ENCODE peak calls at places on chromosomes 2 and 18, in eight cellular contexts. One of them, this sample, is unnamed.

GRCh38 chr2:190947139-190947538 is 66.5 kb downstream of the GLS start:
- DNase-seq in HepG2: peak; percentile 25
- DNase-seq in endothelial cell of umbilical vein: peak; percentile 95
- DNase-seq in HCT116: no peak
- DNase-seq in H1: no peak
- DNase-seq in SK-N-SH: peak; percentile 18
- DNase-seq in GM12878: no peak
- DNase-seq in K562: no peak
- DNase-seq in this sample: no peak

GRCh38 chr2:227804970-227805369 is 8.7 kb upstream of the CCL20 start:
- DNase-seq in HepG2: no peak
- DNase-seq in endothelial cell of umbilical vein: no peak
- DNase-seq in HCT116: no peak
- DNase-seq in H1: no peak
- DNase-seq in SK-N-SH: no peak
- DNase-seq in GM12878: no peak
- DNase-seq in K562: no peak
- DNase-seq in this sample: no peak

GRCh38 chr2:184394642-184395041 is 203.7 kb upstream of the ZNF804A start:
- DNase-seq in HepG2: no peak
- DNase-seq in endothelial cell of umbilical vein: no peak
- DNase-seq in HCT116: no peak
- DNase-seq in H1: no peak
- DNase-seq in SK-N-SH: no peak
- DNase-seq in GM12878: no peak
- DNase-seq in K562: no peak
- DNase-seq in this sample: no peak

GRCh38 chr2:199471443-199472057 is 13.8 kb upstream of the SATB2 start:
- DNase-seq in HepG2: peak; percentile 53
- DNase-seq in endothelial cell of umbilical vein: peak; percentile 36
- DNase-seq in HCT116: no peak
- DNase-seq in H1: no peak
- DNase-seq in SK-N-SH: peak; percentile 74
- DNase-seq in GM12878: no peak
- DNase-seq in K562: peak; percentile 78
- DNase-seq in this sample: no peak

GRCh38 chr18:63869851-63870250 is 17.7 kb upstream of the SERPINB2 start:
- DNase-seq in HepG2: no peak
- DNase-seq in endothelial cell of umbilical vein: no peak
- DNase-seq in HCT116: no peak
- DNase-seq in H1: no peak
- DNase-seq in SK-N-SH: no peak
- DNase-seq in GM12878: no peak
- DNase-seq in K562: no peak
- DNase-seq in this sample: no peak

GRCh38 chr2:95314964-95315611 is 17.9 kb downstream of the KCNIP3 start:
- DNase-seq in HepG2: peak; percentile 36
- DNase-seq in endothelial cell of umbilical vein: peak; percentile 4
- DNase-seq in HCT116: peak; percentile 32
- DNase-seq in H1: peak; percentile 23
- DNase-seq in SK-N-SH: peak; percentile 85
- DNase-seq in GM12878: no peak
- DNase-seq in K562: peak; percentile 34
- DNase-seq in this sample: no peak

GRCh38 chr2:191198271-191198670 is 46.9 kb upstream of the MYO1B start:
- DNase-seq in HepG2: no peak
- DNase-seq in endothelial cell of umbilical vein: no peak
- DNase-seq in HCT116: no peak
- DNase-seq in H1: no peak
- DNase-seq in SK-N-SH: no peak
- DNase-seq in GM12878: no peak
- DNase-seq in K562: no peak
- DNase-seq in this sample: no peak

GRCh38 chr18:11872479-11873136 is 21.4 kb downstream of the CHMP1B start:
- DNase-seq in HepG2: peak; percentile 71
- DNase-seq in endothelial cell of umbilical vein: peak; percentile 12
- DNase-seq in HCT116: peak; percentile 36
- DNase-seq in H1: no peak
- DNase-seq in SK-N-SH: no peak
- DNase-seq in GM12878: no peak
- DNase-seq in K562: peak; percentile 72
- DNase-seq in this sample: no peak

GRCh38 chr2:43217228-43218220 is 8.9 kb downstream of the ZFP36L2 start:
- DNase-seq in HepG2: no peak
- DNase-seq in endothelial cell of umbilical vein: no peak
- DNase-seq in HCT116: no peak
- DNase-seq in H1: peak; percentile 92
- DNase-seq in SK-N-SH: no peak
- DNase-seq in GM12878: no peak
- DNase-seq in K562: no peak
- DNase-seq in this sample: no peak
- H3K9ac ChIP-seq in HepG2: peak overlapping the region; percentile 80
- H3K9ac ChIP-seq in endothelial cell of umbilical vein: no peak overlapping the region
- H3K9ac ChIP-seq in HCT116: no peak overlapping the region
- H3K9ac ChIP-seq in H1: no peak overlapping the region
- H3K9ac ChIP-seq in SK-N-SH: no peak overlapping the region
- H3K9ac ChIP-seq in GM12878: no peak overlapping the region
- H3K9ac ChIP-seq in K562: peak overlapping the region; percentile 50
- H3K9ac ChIP-seq in this sample: peak overlapping the region; percentile 42

GRCh38 chr18:55988537-55988936 is 400.5 kb upstream of the TCF4 start:
- DNase-seq in HepG2: no peak
- DNase-seq in endothelial cell of umbilical vein: peak; percentile 94
- DNase-seq in HCT116: no peak
- DNase-seq in H1: no peak
- DNase-seq in SK-N-SH: no peak
- DNase-seq in GM12878: no peak
- DNase-seq in K562: no peak
- DNase-seq in this sample: no peak
- TF ChIP-seq POLR2AphosphoS5 in HepG2: no peak
- TF ChIP-seq POLR2AphosphoS5 in endothelial cell of umbilical vein: no peak
- TF ChIP-seq POLR2AphosphoS5 in HCT116: no peak
- TF ChIP-seq POLR2AphosphoS5 in H1: no peak
- TF ChIP-seq POLR2AphosphoS5 in SK-N-SH: no peak
- TF ChIP-seq POLR2AphosphoS5 in GM12878: no peak
- TF ChIP-seq POLR2AphosphoS5 in K562: no peak
- TF ChIP-seq POLR2AphosphoS5 in this sample: no peak

GRCh38 chr18:38565513-38565912 is 999.9 kb upstream of the CELF4 start:
- DNase-seq in HepG2: no peak
- DNase-seq in endothelial cell of umbilical vein: no peak
- DNase-seq in HCT116: no peak
- DNase-seq in H1: no peak
- DNase-seq in SK-N-SH: no peak
- DNase-seq in GM12878: no peak
- DNase-seq in K562: no peak
- DNase-seq in this sample: no peak
- H3K9me3 ChIP-seq in HepG2: no peaks in the 10 kb centered on the region
- H3K9me3 ChIP-seq in endothelial cell of umbilical vein: peaks cover 3% of the 10 kb centered on the region
- H3K9me3 ChIP-seq in HCT116: peaks cover 2% of the 10 kb centered on the region
- H3K9me3 ChIP-seq in H1: peaks cover 4% of the 10 kb centered on the region
- H3K9me3 ChIP-seq in SK-N-SH: peaks cover 5% of the 10 kb centered on the region
- H3K9me3 ChIP-seq in GM12878: no peaks in the 10 kb centered on the region
- H3K9me3 ChIP-seq in K562: no peaks in the 10 kb centered on the region
- H3K9me3 ChIP-seq in this sample: no peaks in the 10 kb centered on the region

GRCh38 chr18:28091197-28091596 is 85.7 kb downstream of the CDH2 start:
- DNase-seq in HepG2: peak; percentile 84
- DNase-seq in endothelial cell of umbilical vein: no peak
- DNase-seq in HCT116: no peak
- DNase-seq in H1: no peak
- DNase-seq in SK-N-SH: no peak
- DNase-seq in GM12878: no peak
- DNase-seq in K562: no peak
- DNase-seq in this sample: no peak

GRCh38 chr18:28087173-28087563 is 89.8 kb downstream of the CDH2 start:
- DNase-seq in HepG2: peak; percentile 7
- DNase-seq in endothelial cell of umbilical vein: peak; percentile 60
- DNase-seq in HCT116: no peak
- DNase-seq in H1: no peak
- DNase-seq in SK-N-SH: peak; percentile 11
- DNase-seq in GM12878: no peak
- DNase-seq in K562: no peak
- DNase-seq in this sample: no peak

GRCh38 chr18:28081516-28081915 is 95.4 kb downstream of the CDH2 start:
- DNase-seq in HepG2: no peak
- DNase-seq in endothelial cell of umbilical vein: no peak
- DNase-seq in HCT116: no peak
- DNase-seq in H1: no peak
- DNase-seq in SK-N-SH: no peak
- DNase-seq in GM12878: no peak
- DNase-seq in K562: no peak
- DNase-seq in this sample: no peak

GRCh38 chr18:28088477-28088876 is 88.5 kb downstream of the CDH2 start:
- DNase-seq in HepG2: no peak
- DNase-seq in endothelial cell of umbilical vein: no peak
- DNase-seq in HCT116: no peak
- DNase-seq in H1: peak; percentile 51
- DNase-seq in SK-N-SH: no peak
- DNase-seq in GM12878: no peak
- DNase-seq in K562: no peak
- DNase-seq in this sample: no peak

GRCh38 chr18:28086530-28087172 is 90.3 kb downstream of the CDH2 start:
- DNase-seq in HepG2: peak; percentile 72
- DNase-seq in endothelial cell of umbilical vein: no peak
- DNase-seq in HCT116: no peak
- DNase-seq in H1: no peak
- DNase-seq in SK-N-SH: no peak
- DNase-seq in GM12878: no peak
- DNase-seq in K562: no peak
- DNase-seq in this sample: no peak
- H3K9ac ChIP-seq in HepG2: no peak overlapping the region
- H3K9ac ChIP-seq in endothelial cell of umbilical vein: no peak overlapping the region
- H3K9ac ChIP-seq in HCT116: no peak overlapping the region
- H3K9ac ChIP-seq in H1: no peak overlapping the region
- H3K9ac ChIP-seq in SK-N-SH: peak overlapping the region; percentile 44
- H3K9ac ChIP-seq in GM12878: no peak overlapping the region
- H3K9ac ChIP-seq in K562: no peak overlapping the region
- H3K9ac ChIP-seq in this sample: no peak overlapping the region

GRCh38 chr2:54386993-54387590 is 69.0 kb upstream of the SPTBN1 start:
- DNase-seq in HepG2: no peak
- DNase-seq in endothelial cell of umbilical vein: peak; percentile 31
- DNase-seq in HCT116: no peak
- DNase-seq in H1: no peak
- DNase-seq in SK-N-SH: no peak
- DNase-seq in GM12878: no peak
- DNase-seq in K562: no peak
- DNase-seq in this sample: no peak
- TF ChIP-seq POLR2AphosphoS5 in HepG2: no peak
- TF ChIP-seq POLR2AphosphoS5 in endothelial cell of umbilical vein: no peak
- TF ChIP-seq POLR2AphosphoS5 in HCT116: no peak
- TF ChIP-seq POLR2AphosphoS5 in H1: no peak
- TF ChIP-seq POLR2AphosphoS5 in SK-N-SH: no peak
- TF ChIP-seq POLR2AphosphoS5 in GM12878: no peak
- TF ChIP-seq POLR2AphosphoS5 in K562: no peak
- TF ChIP-seq POLR2AphosphoS5 in this sample: no peak

GRCh38 chr18:76750886-76751537 is 71.3 kb upstream of the ZNF236 start:
- DNase-seq in HepG2: no peak
- DNase-seq in endothelial cell of umbilical vein: no peak
- DNase-seq in HCT116: no peak
- DNase-seq in H1: no peak
- DNase-seq in SK-N-SH: no peak
- DNase-seq in GM12878: no peak
- DNase-seq in K562: no peak
- DNase-seq in this sample: no peak
- H3K9me3 ChIP-seq in HepG2: peaks cover 29% of the 10 kb centered on the region
- H3K9me3 ChIP-seq in endothelial cell of umbilical vein: no peaks in the 10 kb centered on the region
- H3K9me3 ChIP-seq in HCT116: peaks cover 4% of the 10 kb centered on the region
- H3K9me3 ChIP-seq in H1: peaks cover 32% of the 10 kb centered on the region
- H3K9me3 ChIP-seq in SK-N-SH: peaks cover 19% of the 10 kb centered on the region
- H3K9me3 ChIP-seq in GM12878: no peaks in the 10 kb centered on the region
- H3K9me3 ChIP-seq in K562: no peaks in the 10 kb centered on the region
- H3K9me3 ChIP-seq in this sample: no peaks in the 10 kb centered on the region

DNA sequence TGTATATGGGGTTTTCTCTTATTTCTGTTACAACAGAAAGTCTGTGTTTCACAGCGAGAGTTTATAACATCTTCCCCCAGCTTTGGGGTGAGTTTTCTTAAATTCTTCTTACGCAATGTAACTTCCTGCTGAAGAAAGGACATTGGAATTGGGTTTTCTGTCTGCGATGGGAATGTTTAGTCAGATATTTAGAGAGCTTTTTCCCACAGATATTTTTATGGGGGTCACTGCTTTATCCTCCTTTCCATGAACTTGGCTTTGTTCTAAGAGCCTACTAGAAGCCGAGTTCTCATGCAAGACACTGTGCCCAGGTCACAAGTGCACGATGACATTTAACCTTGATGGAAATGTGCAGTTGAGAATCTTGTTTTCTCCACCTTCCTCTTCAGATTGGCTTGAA is 22.1 kb downstream of the B3GNT2 start:
- DNase-seq in HepG2: no peak
- DNase-seq in endothelial cell of umbilical vein: peak; percentile 71
- DNase-seq in HCT116: no peak
- DNase-seq in H1: no peak
- DNase-seq in SK-N-SH: no peak
- DNase-seq in GM12878: no peak
- DNase-seq in K562: no peak
- DNase-seq in this sample: no peak
- H3K9ac ChIP-seq in HepG2: no peak overlapping the region
- H3K9ac ChIP-seq in endothelial cell of umbilical vein: no peak overlapping the region
- H3K9ac ChIP-seq in HCT116: no peak overlapping the region
- H3K9ac ChIP-seq in H1: no peak overlapping the region
- H3K9ac ChIP-seq in SK-N-SH: no peak overlapping the region
- H3K9ac ChIP-seq in GM12878: no peak overlapping the region
- H3K9ac ChIP-seq in K562: no peak overlapping the region
- H3K9ac ChIP-seq in this sample: no peak overlapping the region

GRCh38 chr18:50127516-50128229 is 67.3 kb downstream of the MYO5B start:
- DNase-seq in HepG2: no peak
- DNase-seq in endothelial cell of umbilical vein: no peak
- DNase-seq in HCT116: peak; percentile 35
- DNase-seq in H1: no peak
- DNase-seq in SK-N-SH: no peak
- DNase-seq in GM12878: no peak
- DNase-seq in K562: no peak
- DNase-seq in this sample: no peak
- TF ChIP-seq POLR2AphosphoS5 in HepG2: no peak
- TF ChIP-seq POLR2AphosphoS5 in endothelial cell of umbilical vein: no peak
- TF ChIP-seq POLR2AphosphoS5 in HCT116: no peak
- TF ChIP-seq POLR2AphosphoS5 in H1: no peak
- TF ChIP-seq POLR2AphosphoS5 in SK-N-SH: no peak
- TF ChIP-seq POLR2AphosphoS5 in GM12878: no peak
- TF ChIP-seq POLR2AphosphoS5 in K562: no peak
- TF ChIP-seq POLR2AphosphoS5 in this sample: no peak

GRCh38 chr2:102149644-102150455 is 7.3 kb downstream of the IL1R1 start:
- DNase-seq in HepG2: no peak
- DNase-seq in endothelial cell of umbilical vein: peak; percentile 28
- DNase-seq in HCT116: no peak
- DNase-seq in H1: no peak
- DNase-seq in SK-N-SH: no peak
- DNase-seq in GM12878: no peak
- DNase-seq in K562: no peak
- DNase-seq in this sample: no peak
- H3K9me3 ChIP-seq in HepG2: peaks cover 4% of the 10 kb centered on the region
- H3K9me3 ChIP-seq in endothelial cell of umbilical vein: peaks cover 4% of the 10 kb centered on the region
- H3K9me3 ChIP-seq in HCT116: no peaks in the 10 kb centered on the region
- H3K9me3 ChIP-seq in H1: peaks cover 10% of the 10 kb centered on the region
- H3K9me3 ChIP-seq in SK-N-SH: no peaks in the 10 kb centered on the region
- H3K9me3 ChIP-seq in GM12878: peaks cover 36% of the 10 kb centered on the region
- H3K9me3 ChIP-seq in K562: no peaks in the 10 kb centered on the region
- H3K9me3 ChIP-seq in this sample: no peaks in the 10 kb centered on the region